ENCODE peak calls at places on chromosomes 2 and 18, in four cellular contexts. E is A549, A is stomach, R is transverse colon. Q is an unnamed sample.
A peak's percentile ranks its signal among the peaks of the same experiment; 100 is the strongest.

GRCh38 chr2:176483901-176484568 is 214.8 kb downstream of the MTX2 start:
- DNase-seq in E (no peak), A (no peak), R (no peak), Q (no peak)

GRCh38 chr2:38945931-38946330 is 56.3 kb downstream of the ARHGEF33 start:
- DNase-seq in E (no peak), A (no peak), R (no peak), Q (no peak)

GRCh38 chr2:191878576-191879298 is 31.8 kb upstream of the CAVIN2 start:
- DNase-seq in E (no peak), A (no peak), R (no peak), Q (no peak)

GRCh38 chr2:23492337-23492675 is 107.3 kb downstream of the KLHL29 start:
- DNase-seq in E (no peak), A (no peak), R (no peak), Q (no peak)

GRCh38 chr2:124254621-124255020 is 229.5 kb downstream of the CNTNAP5 start:
- DNase-seq in E (no peak), A (no peak), R (no peak), Q (no peak)

GRCh38 chr2:70181363-70181956 is 9.4 kb downstream of the C2orf42 start:
- DNase-seq in E (no peak), A (peak; percentile 34), R (peak; percentile 68), Q (no peak)

GRCh38 chr2:10331033-10331701 is 28.5 kb downstream of the HPCAL1 start:
- DNase-seq in E (peak; percentile 36), A (peak; percentile 78), R (peak; percentile 80), Q (no peak)

GRCh38 chr2:38076250-38076709 is 329 bp upstream of the CYP1B1 start:
- DNase-seq in E (peak; percentile 75), A (peak; percentile 54), R (peak; percentile 64), Q (peak; percentile 65)

GRCh38 chr18:23977709-23978483 is 36.7 kb upstream of the TTC39C start:
- DNase-seq in E (no peak), A (no peak), R (no peak), Q (no peak)

GRCh38 chr2:14661163-14661562 is 28.6 kb downstream of the LRATD1 start:
- DNase-seq in E (no peak), A (no peak), R (no peak), Q (no peak)

GRCh38 chr18:43774497-43774896 is 497.2 kb upstream of the SYT4 start:
- DNase-seq in E (no peak), A (no peak), R (no peak), Q (no peak)

GRCh38 chr2:194826241-194826640 is 830.8 kb upstream of the SLC39A10 start:
- DNase-seq in E (no peak), A (no peak), R (no peak), Q (no peak)

GRCh38 chr2:206565666-206566065 is 76.6 kb upstream of the FAM237A start:
- DNase-seq in E (no peak), A (no peak), R (no peak), Q (no peak)

GRCh38 chr2:206572725-206573124 is 69.6 kb upstream of the FAM237A start:
- DNase-seq in E (no peak), A (no peak), R (no peak), Q (no peak)

GRCh38 chr2:206573793-206574192 is 68.5 kb upstream of the FAM237A start:
- DNase-seq in E (no peak), A (no peak), R (no peak), Q (no peak)

GRCh38 chr2:206570199-206570598 is 72.1 kb upstream of the FAM237A start:
- DNase-seq in E (no peak), A (no peak), R (no peak), Q (no peak)
- TF ChIP-seq EP300 in E (no peak), A (no peak), R (no peak), Q (no peak)

GRCh38 chr18:34158881-34159690 is 65.6 kb downstream of the NOL4 start:
- DNase-seq in E (no peak), A (peak; percentile 25), R (no peak), Q (peak; percentile 18)
- TF ChIP-seq CTCF in E (no peak), A (no peak), R (no peak), Q (no peak)

DNA sequence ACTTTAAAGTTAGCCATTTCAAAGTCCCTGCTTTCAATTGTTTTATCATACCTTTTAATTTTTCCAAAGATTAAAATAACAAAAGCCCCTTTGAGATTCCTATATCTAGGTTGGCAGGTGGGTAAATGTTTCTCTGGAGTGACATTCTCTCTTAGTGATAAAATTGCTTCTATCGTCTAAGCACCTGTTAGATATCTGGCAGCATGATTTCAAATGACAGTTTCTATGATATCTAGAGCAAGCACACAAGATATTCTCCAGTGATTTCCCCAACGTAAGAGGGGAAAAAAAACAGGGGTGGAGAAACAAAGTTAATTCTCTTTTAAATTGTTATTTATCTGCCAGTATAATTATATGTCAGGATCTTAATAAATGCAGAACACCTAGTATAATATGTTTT is 610.2 kb downstream of the DSC3 start:
- DNase-seq in E (no peak), A (no peak), R (no peak), Q (no peak)
- TF ChIP-seq EP300 in E (no peak), A (no peak), R (no peak), Q (no peak)

DNA sequence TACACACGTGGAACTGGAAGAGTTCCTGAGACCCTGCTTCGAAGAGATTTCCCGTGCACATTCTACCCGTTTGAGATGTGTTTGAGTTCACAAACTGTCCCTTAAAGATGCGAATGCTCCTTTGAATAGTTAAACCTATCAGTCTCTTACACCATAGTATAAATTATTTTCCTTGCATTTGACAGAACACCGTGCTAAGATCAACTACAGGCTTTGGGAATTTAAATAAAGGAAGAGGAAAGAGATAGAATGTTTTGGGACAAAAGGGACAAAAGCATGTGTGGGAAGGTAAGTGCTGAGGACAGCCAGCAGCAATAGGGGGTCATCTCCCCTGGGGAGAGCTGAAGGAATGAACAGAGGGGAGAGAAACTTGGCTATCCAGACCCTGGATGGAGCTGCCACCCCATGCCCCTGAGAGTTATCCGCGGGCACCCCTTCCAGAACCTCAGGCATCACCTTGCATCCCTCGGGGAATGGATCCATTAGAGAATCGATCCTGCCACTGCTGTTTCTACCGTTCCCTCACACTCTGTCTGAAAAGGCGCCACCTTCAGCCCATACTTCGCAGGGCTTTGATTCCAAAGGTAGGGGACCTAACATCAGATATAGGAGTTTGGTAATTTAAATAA is 890 bp upstream of the ADCY3 start:
- DNase-seq in E (peak; percentile 75), A (no peak), R (no peak), Q (no peak)
- TF ChIP-seq CTCF in E (peak; percentile 76), A (no peak), R (peak; percentile 16), Q (no peak)